ENCODE peak calls at places on chromosomes 11 and 22, in seven cellular contexts. W is IMR-90; A is CD8-positive, alpha-beta T cell; V is AG04450; M is coronary artery; G is uterus; Y is bronchial epithelial cell. L is an unnamed sample.

GRCh38 chr11:73335204-73335923 is 27.3 kb downstream of the ARHGEF17 start:
- DNase-seq in M (no peak), G (peak), A (peak), Y (peak), W (peak), V (no peak), L (peak)

GRCh38 chr11:76048763-76049162 is 157.5 kb downstream of the WNT11 start:
- DNase-seq in G (no peak), V (no peak), W (no peak), M (no peak), Y (no peak), A (peak), L (no peak)

GRCh38 chr11:11413776-11414175 is 60.7 kb upstream of the CSNK2A3 start:
- DNase-seq in A (no peak), Y (no peak), W (no peak), V (no peak), G (no peak), M (no peak), L (no peak)

GRCh38 chr11:72084960-72085359 is 4.3 kb downstream of the LRRC51 start:
- DNase-seq in V (no peak), M (no peak), G (no peak), A (no peak), Y (no peak), W (no peak), L (no peak)

GRCh38 chr11:18703001-18703763 is 4.6 kb downstream of the TMEM86A start:
- DNase-seq in G (no peak), M (no peak), A (no peak), V (no peak), Y (no peak), W (no peak), L (no peak)

GRCh38 chr11:64306876-64307622 is 1.7 kb downstream of the ESRRA start:
- DNase-seq in W (no peak), V (no peak), M (no peak), A (peak), G (no peak), Y (no peak), L (no peak)

GRCh38 chr11:17876827-17877226 is 136.0 kb downstream of the SERGEF start:
- DNase-seq in A (no peak), Y (peak), W (no peak), M (no peak), G (no peak), V (no peak), L (no peak)

GRCh38 chr22:29722151-29722550 is 2.3 kb downstream of the CABP7 start:
- DNase-seq in A (no peak), Y (no peak), G (no peak), W (no peak), M (no peak), V (no peak), L (no peak)

GRCh38 chr11:45930031-45930794 is 7.8 kb downstream of the LARGE2 start:
- DNase-seq in G (no peak), Y (peak), A (peak), W (no peak), V (no peak), M (peak), L (no peak)

GRCh38 chr11:31847761-31848160 is 36.6 kb upstream of the PAX6 start:
- DNase-seq in A (no peak), V (no peak), G (no peak), M (no peak), Y (no peak), W (no peak), L (no peak)

GRCh38 chr11:19244084-19244483 is 3.3 kb upstream of the E2F8 start:
- DNase-seq in V (no peak), G (no peak), M (no peak), W (no peak), A (no peak), Y (peak), L (no peak)

GRCh38 chr22:38569972-38570840 is at the start of gene DMC1:
- DNase-seq in G (peak), M (peak), V (no peak), Y (peak), W (peak), A (peak), L (peak)

GRCh38 chr22:38313384-38313955 is 3.8 kb downstream of the CSNK1E start:
- DNase-seq in G (peak), Y (peak), M (peak), V (peak), A (peak), W (peak), L (no peak)

GRCh38 chr22:36279219-36279666 is 26.3 kb downstream of the APOL1 start:
- DNase-seq in V (no peak), M (no peak), W (no peak), G (peak), A (no peak), Y (no peak), L (no peak)

GRCh38 chr22:46454910-46455269 is 82.5 kb downstream of the CELSR1 start:
- DNase-seq in Y (peak), M (no peak), W (peak), V (no peak), A (no peak), G (no peak), L (no peak)

GRCh38 chr22:35915477-35916013 is 113.1 kb downstream of the RBFOX2 start:
- DNase-seq in Y (peak), M (no peak), A (no peak), G (no peak), V (no peak), W (peak), L (no peak)

GRCh38 chr11:44162662-44163061 is 67.2 kb downstream of the EXT2 start:
- DNase-seq in G (no peak), M (no peak), Y (no peak), W (no peak), V (no peak), A (no peak), L (no peak)

GRCh38 chr22:36839356-36840073 is 21.3 kb upstream of the NCF4 start:
- DNase-seq in A (no peak), W (peak), M (no peak), Y (peak), G (no peak), V (no peak), L (no peak)

GRCh38 chr11:74235121-74235520 is 64.0 kb downstream of the PPME1 start:
- DNase-seq in A (no peak), M (no peak), W (no peak), V (no peak), Y (no peak), G (no peak), L (no peak)

DNA sequence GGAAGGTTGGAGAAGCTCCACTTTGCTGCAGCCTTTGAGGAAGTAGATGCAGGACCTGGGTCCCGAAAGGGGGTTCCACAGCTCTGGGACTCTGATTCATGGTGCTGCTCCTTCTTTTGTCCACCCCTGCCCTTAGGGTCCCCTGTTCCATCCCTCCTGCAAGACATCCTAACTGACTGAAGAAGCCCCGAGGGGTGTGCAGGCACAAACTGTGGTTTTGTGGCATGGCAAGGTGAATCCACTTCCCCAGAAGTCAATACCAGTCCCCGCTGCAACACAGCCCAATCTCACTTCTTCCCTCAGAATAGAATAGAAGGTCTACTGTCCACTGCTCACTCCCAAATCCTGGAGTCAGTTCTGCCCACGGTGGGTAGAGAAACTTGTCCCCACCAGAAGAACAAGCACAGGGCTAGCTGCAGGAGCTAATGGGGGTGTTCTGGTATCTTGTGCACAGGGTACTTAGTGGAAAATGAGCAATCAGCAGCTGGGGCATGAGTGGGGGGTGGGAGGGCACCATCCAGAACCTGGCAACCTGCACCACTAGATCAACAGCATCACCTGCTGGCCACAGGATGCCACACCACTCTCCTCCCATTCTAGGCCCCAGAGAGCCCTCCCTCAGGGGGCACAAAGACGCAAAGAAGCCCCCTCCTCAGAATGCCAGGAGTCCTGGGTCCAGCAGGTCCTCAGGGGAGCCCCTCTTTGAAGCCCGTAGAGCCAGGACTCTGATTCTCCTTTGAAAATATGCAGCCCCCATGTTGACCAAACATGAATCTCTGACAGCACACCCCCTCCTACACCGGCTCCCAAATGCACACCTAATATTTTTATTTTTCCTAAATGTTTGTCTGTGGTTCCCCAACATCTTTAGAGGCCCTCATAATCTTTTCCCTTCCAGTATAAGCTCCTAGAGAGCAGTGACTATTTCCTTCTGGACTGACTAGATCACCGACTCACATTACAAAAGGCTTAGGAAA is 14.1 kb downstream of the SPATA19 start:
- DNase-seq in M (peak), A (no peak), W (no peak), Y (no peak), G (no peak), V (no peak), L (no peak)
- TF ChIP-seq CTCF in M (no peak), A (no peak), W (no peak), Y (peak), G (no peak), V (no peak), L (no peak)

GRCh38 chr22:30803679-30804078 is 109.0 kb downstream of the OSBP2 start:
- DNase-seq in M (no peak), W (no peak), A (no peak), V (no peak), Y (no peak), G (no peak), L (no peak)

GRCh38 chr22:30810105-30810504 is 115.4 kb downstream of the OSBP2 start:
- DNase-seq in W (no peak), A (no peak), Y (no peak), V (no peak), M (no peak), G (no peak), L (no peak)

GRCh38 chr22:30804626-30805025 is 110.0 kb downstream of the OSBP2 start:
- DNase-seq in G (no peak), W (no peak), Y (no peak), V (no peak), A (no peak), M (no peak), L (no peak)

GRCh38 chr22:30809086-30809485 is 114.4 kb downstream of the OSBP2 start:
- DNase-seq in M (no peak), W (peak), G (no peak), A (no peak), V (no peak), Y (peak), L (no peak)

DNA sequence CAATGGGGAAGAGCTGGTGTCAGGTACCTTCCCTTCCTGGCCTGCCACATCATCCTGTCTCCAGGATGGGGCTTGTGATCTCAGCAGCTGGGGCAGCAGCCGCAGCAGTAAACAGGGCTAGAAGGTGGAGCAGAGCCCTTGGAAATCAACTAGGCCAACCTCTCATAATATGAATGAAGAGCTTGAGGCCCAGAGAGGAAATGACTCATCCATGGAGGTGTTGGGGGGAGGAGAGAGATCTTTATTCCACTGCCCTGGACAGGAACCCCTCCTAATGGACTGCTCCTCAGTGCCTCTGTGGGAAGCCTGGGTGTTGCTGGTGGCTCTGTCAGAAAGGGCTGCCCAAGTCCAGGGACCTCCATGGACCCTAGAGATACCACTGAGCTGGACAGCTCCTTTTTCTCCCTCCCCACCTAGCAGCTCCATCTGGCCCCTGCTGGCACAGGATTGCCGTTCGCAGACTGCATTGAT is 111.8 kb downstream of the OSBP2 start:
- DNase-seq in A (no peak), G (no peak), V (no peak), Y (peak), M (no peak), W (peak), L (no peak)
- TF ChIP-seq CTCF in A (no peak), G (no peak), V (no peak), Y (no peak), M (no peak), W (no peak), L (no peak)

GRCh38 chr22:26768986-26769385 is 111.6 kb downstream of the MIAT start:
- DNase-seq in Y (peak), A (no peak), V (no peak), M (no peak), G (no peak), W (no peak), L (no peak)

GRCh38 chr22:26766510-26767350 is 109.3 kb downstream of the MIAT start:
- DNase-seq in M (no peak), A (no peak), G (no peak), W (no peak), V (no peak), Y (no peak), L (no peak)

GRCh38 chr22:26767351-26767970 is 110.1 kb downstream of the MIAT start:
- DNase-seq in M (no peak), Y (no peak), G (no peak), A (no peak), V (no peak), W (no peak), L (no peak)

GRCh38 chr22:26762503-26763170 is 105.2 kb downstream of the MIAT start:
- DNase-seq in A (no peak), M (no peak), V (no peak), G (no peak), Y (peak), W (no peak), L (no peak)

GRCh38 chr22:26763633-26764295 is 106.4 kb downstream of the MIAT start:
- DNase-seq in V (no peak), M (no peak), G (no peak), Y (peak), W (peak), A (no peak), L (no peak)
- TF ChIP-seq CTCF in V (no peak), M (no peak), G (no peak), Y (no peak), W (no peak), A (no peak), L (no peak)

DNA sequence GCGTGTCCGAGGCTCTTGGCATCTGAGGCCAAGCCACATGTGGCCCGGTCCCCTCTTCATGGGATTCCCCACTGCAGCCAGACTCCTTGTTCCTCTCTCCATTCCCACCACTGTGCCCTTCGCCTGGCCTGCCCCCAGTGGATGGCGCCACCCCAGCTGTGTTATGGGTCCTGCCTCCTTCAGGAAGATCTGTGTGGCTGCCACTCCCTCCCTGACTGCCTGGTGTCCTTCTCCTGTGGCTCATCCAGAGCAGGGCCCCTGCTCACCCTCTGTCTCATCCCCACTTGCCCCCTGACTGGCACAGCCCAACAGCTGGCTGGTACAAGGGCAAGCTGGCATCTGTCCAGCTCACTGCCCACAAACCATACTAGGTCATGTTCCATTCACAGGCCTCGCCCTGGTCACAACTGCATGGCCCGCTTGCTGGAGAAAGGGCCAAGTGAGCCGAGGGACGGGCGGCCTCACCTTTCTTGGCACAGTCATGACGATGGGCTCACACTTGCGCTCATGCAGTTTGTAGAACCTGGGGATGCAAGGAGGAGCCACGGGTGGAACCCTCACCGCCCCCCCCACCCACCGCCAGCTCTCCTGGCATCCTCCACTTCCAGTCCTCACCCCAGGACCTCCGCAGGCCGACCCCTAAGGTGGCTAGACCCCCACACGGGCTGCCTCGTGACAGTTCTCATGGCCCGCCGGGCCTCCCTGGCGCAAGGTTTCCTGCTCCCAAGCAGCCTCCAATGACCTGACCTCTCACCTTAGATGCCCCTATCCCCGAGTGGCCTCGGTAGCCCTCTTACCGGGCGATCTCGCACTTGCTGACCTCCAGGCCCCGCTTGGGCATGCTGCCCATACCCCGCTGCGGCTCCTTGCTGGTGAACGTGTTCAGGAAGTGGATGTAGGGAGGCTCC is 2.1 kb upstream of the PTPRCAP start:
- DNase-seq in M (no peak), A (no peak), Y (peak), V (no peak), G (peak), W (no peak), L (no peak)
- TF ChIP-seq CTCF in M (no peak), A (no peak), Y (peak), V (peak), G (no peak), W (no peak), L (no peak)

GRCh38 chr11:115916596-115916995 is 412.4 kb upstream of the CADM1 start:
- DNase-seq in Y (no peak), A (no peak), V (no peak), G (no peak), M (no peak), W (no peak), L (no peak)

GRCh38 chr11:115911656-115912055 is 407.4 kb upstream of the CADM1 start:
- DNase-seq in W (no peak), Y (no peak), V (no peak), A (no peak), G (no peak), M (no peak), L (no peak)

GRCh38 chr11:115910379-115910778 is 406.2 kb upstream of the CADM1 start:
- DNase-seq in A (no peak), Y (no peak), M (no peak), G (no peak), V (no peak), W (peak), L (no peak)

DNA sequence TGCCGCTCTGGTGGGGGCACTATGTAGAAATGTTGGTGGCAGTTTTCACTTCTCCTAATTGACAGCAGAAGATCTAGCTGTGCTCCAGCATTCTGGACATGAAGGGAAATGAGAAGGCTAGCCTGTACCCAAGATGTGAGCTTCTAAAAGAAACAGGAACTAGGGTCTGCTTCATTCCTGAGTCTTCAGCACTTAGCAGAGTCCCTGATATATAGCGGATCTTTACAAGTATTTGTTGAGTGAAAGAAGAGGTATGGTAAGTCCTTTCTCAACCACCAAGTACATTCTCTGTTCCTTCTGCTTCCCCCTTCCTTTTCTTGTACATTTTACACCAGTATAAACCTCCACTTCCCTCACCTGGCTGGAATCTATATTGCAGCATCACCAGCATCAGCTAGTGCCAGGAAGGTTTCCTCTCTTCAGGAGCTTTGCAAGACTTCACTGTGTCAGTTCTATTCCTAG is 408.3 kb upstream of the CADM1 start:
- DNase-seq in W (peak), V (no peak), M (no peak), G (no peak), A (no peak), Y (peak), L (no peak)
- TF ChIP-seq CTCF in W (peak), V (peak), M (no peak), G (no peak), A (no peak), Y (peak), L (no peak)

DNA sequence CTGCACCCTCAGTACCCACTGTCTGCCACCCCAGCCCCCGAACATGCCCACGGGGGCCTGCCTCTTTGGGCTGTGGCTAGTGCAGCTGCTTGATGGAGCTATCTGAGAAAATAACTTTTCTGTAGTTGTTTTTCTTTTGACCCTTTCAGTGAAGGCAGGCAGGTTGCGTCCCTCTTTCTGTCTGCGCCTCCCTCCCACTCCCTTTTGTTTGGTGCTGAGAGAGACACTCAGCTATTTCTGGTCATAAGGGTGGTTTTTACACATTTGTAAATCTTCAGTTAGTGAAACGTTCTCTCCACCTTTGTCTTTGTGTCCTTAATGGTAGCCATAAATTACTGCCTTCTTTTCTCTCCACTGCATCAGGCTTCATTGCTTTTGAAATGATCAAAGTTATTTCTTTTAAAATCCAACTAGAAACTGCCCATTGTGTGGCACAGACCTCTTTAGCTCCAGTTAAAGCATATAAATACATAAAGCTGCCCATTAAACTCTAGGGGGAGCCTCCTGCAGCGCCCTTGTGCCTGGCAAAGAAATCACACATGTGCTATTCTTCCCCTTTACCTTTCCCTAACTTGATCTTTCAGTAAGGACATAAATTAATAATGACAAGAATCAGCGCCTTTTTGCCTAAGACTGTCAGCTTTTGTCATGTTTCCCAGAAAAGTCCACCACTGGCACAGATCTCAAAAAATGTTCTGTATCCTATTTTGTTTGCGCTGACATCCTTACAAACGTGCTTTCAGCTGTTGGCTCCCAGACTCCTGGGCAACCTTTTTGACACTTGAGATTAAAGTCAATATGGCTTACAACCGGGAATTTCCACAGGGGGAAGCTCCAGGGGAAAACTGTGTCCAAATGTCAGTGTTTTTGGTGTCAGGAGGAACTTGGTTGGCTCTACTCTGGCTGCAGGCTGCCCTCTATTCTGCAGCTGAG is 1.7 kb upstream of the SCUBE2 start:
- DNase-seq in Y (peak), M (no peak), V (no peak), G (no peak), A (no peak), W (no peak), L (no peak)
- TF ChIP-seq CTCF in Y (peak), M (no peak), V (peak), G (peak), A (no peak), W (peak), L (no peak)